ENCODE peak calls at places on chromosomes 3 and 15, in ten cellular contexts. J is posterior cingulate gyrus; P is stimulated activated CD8-positive, alpha-beta memory T cell treated with anti-CD3 and anti-CD28 coated beads, Interleukin-4, amount 100 ng/mL, for 24 hours; A is LoVo; H is type B pancreatic cell; V is hepatocyte; R is NCI-H510A treated with DMSO at 0.1 percent for 48 hours; T is fibroblast of mammary gland; S is activated gamma-delta T cell treated with Interleukin-2 at 50 U/mL for 16 hours; O is ovary. L is an unnamed sample.

GRCh38 chr3:10315771-10316344 is 5.1 kb downstream of the SEC13 start:
- DNase-seq in J (no peak), P (no peak), A (no peak), H (no peak), V (no peak), R (no peak), T (no peak), S (no peak), O (no peak), L (no peak)

GRCh38 chr3:70358978-70359580 is 46.6 kb upstream of the MDFIC2 start:
- DNase-seq in J (peak), P (no peak), A (peak), H (no peak), V (peak), R (peak), T (peak), S (no peak), O (no peak), L (no peak)

GRCh38 chr15:28726102-28726501 is 13.9 kb upstream of the GOLGA8M start:
- DNase-seq in J (no peak), P (no peak), A (no peak), H (no peak), V (no peak), R (no peak), T (no peak), S (no peak), O (no peak), L (no peak)

GRCh38 chr3:126811530-126811929 is 107.5 kb downstream of the CHCHD6 start:
- DNase-seq in J (no peak), P (no peak), A (no peak), H (no peak), V (no peak), R (no peak), T (peak), S (no peak), O (no peak), L (no peak)

GRCh38 chr3:136949708-136950107 is 8.1 kb upstream of the IL20RB start:
- DNase-seq in J (no peak), P (no peak), A (no peak), H (no peak), V (no peak), R (no peak), T (peak), S (no peak), O (no peak), L (no peak)

GRCh38 chr3:50435382-50435781 is 68.1 kb downstream of the CACNA2D2 start:
- DNase-seq in J (no peak), P (no peak), A (no peak), H (no peak), V (no peak), R (no peak), T (no peak), S (no peak), O (no peak), L (no peak)

GRCh38 chr3:134463676-134464611 is 21.8 kb downstream of the ANAPC13 start:
- DNase-seq in J (peak), P (no peak), A (no peak), H (peak), V (peak), R (no peak), T (peak), S (no peak), O (peak), L (peak)

GRCh38 chr3:158452324-158452723 is 118.7 kb upstream of the MLF1 start:
- DNase-seq in J (no peak), P (no peak), A (no peak), H (no peak), V (no peak), R (no peak), T (peak), S (no peak), O (no peak), L (no peak)

GRCh38 chr15:65132841-65133549 is 613 bp downstream of the PDCD7 start:
- DNase-seq in J (peak), P (peak), A (peak), H (peak), V (peak), R (no peak), T (peak), S (no peak), O (no peak), L (peak)

GRCh38 chr3:151346292-151346691 is 16.9 kb upstream of the P2RY13 start:
- DNase-seq in J (no peak), P (no peak), A (no peak), H (no peak), V (no peak), R (no peak), T (no peak), S (no peak), O (no peak), L (no peak)

GRCh38 chr3:105369501-105370371 is 3.0 kb downstream of the ALCAM start:
- DNase-seq in J (peak), P (no peak), A (peak), H (peak), V (peak), R (peak), T (peak), S (peak), O (peak), L (peak)

GRCh38 chr15:71725215-71725955 is 85.0 kb upstream of the NR2E3 start:
- DNase-seq in J (no peak), P (no peak), A (no peak), H (no peak), V (no peak), R (no peak), T (peak), S (no peak), O (no peak), L (no peak)

GRCh38 chr3:128649264-128649663 is 1.4 kb downstream of the RPN1 start:
- DNase-seq in J (no peak), P (no peak), A (no peak), H (no peak), V (no peak), R (peak), T (no peak), S (no peak), O (no peak), L (no peak)

GRCh38 chr3:187292631-187293513 is 1.3 kb upstream of the MASP1 start:
- DNase-seq in J (no peak), P (no peak), A (no peak), H (no peak), V (no peak), R (no peak), T (peak), S (no peak), O (no peak), L (peak)

GRCh38 chr3:49500408-49501257 is 30.6 kb downstream of the DAG1 start:
- DNase-seq in J (no peak), P (no peak), A (peak), H (no peak), V (peak), R (no peak), T (peak), S (no peak), O (peak), L (peak)

GRCh38 chr3:159627634-159628033 is 361.0 kb upstream of the IL12A start:
- DNase-seq in J (no peak), P (no peak), A (peak), H (no peak), V (peak), R (peak), T (no peak), S (no peak), O (no peak), L (no peak)

GRCh38 chr3:13308406-13308805 is 111.7 kb downstream of the NUP210 start:
- DNase-seq in J (peak), P (no peak), A (peak), H (no peak), V (peak), R (peak), T (peak), S (no peak), O (no peak), L (no peak)

GRCh38 chr15:101386006-101386405 is 91.0 kb upstream of the SNRPA1 start:
- DNase-seq in J (no peak), P (no peak), A (no peak), H (no peak), V (no peak), R (no peak), T (no peak), S (no peak), O (no peak), L (no peak)

GRCh38 chr3:188472331-188472730 is 318.4 kb downstream of the LPP start:
- DNase-seq in J (no peak), P (no peak), A (no peak), H (no peak), V (no peak), R (no peak), T (no peak), S (no peak), O (no peak), L (no peak)

GRCh38 chr15:85314139-85314538 is 66.3 kb upstream of the AKAP13 start:
- DNase-seq in J (no peak), P (no peak), A (no peak), H (no peak), V (no peak), R (no peak), T (no peak), S (no peak), O (no peak), L (no peak)

GRCh38 chr3:5390221-5390620 is 202.7 kb downstream of the EDEM1 start:
- DNase-seq in J (no peak), P (no peak), A (no peak), H (no peak), V (no peak), R (no peak), T (no peak), S (no peak), O (no peak), L (no peak)

GRCh38 chr15:78811124-78811824 is at the start of gene ADAMTS7:
- DNase-seq in J (peak), P (peak), A (peak), H (peak), V (peak), R (peak), T (peak), S (peak), O (peak), L (peak)

GRCh38 chr3:50573566-50574279 is 4.4 kb downstream of the HEMK1 start:
- DNase-seq in J (no peak), P (peak), A (no peak), H (no peak), V (no peak), R (no peak), T (no peak), S (peak), O (no peak), L (peak)

GRCh38 chr3:180306691-180307090 is 270.0 kb upstream of the PEX5L start:
- DNase-seq in J (no peak), P (no peak), A (no peak), H (no peak), V (no peak), R (peak), T (peak), S (no peak), O (no peak), L (no peak)

GRCh38 chr15:83943849-83944404 is 290.0 kb downstream of the ADAMTSL3 start:
- DNase-seq in J (no peak), P (no peak), A (no peak), H (no peak), V (no peak), R (no peak), T (peak), S (no peak), O (no peak), L (no peak)

GRCh38 chr3:55305714-55306485 is 181.2 kb downstream of the WNT5A start:
- DNase-seq in J (no peak), P (no peak), A (no peak), H (no peak), V (no peak), R (no peak), T (peak), S (no peak), O (no peak), L (no peak)

GRCh38 chr15:85691350-85692240 is 103.1 kb downstream of the KLHL25 start:
- DNase-seq in J (no peak), P (no peak), A (no peak), H (no peak), V (no peak), R (no peak), T (no peak), S (peak), O (no peak), L (no peak)

GRCh38 chr15:51092480-51092879 is 2.2 kb downstream of the TNFAIP8L3 start:
- DNase-seq in J (no peak), P (no peak), A (no peak), H (no peak), V (no peak), R (no peak), T (no peak), S (no peak), O (no peak), L (no peak)

GRCh38 chr3:49164983-49165720 is 979 bp downstream of the CCDC71 start:
- DNase-seq in J (no peak), P (no peak), A (no peak), H (no peak), V (no peak), R (no peak), T (no peak), S (no peak), O (no peak), L (peak)

GRCh38 chr3:151305081-151305777 is 11.4 kb downstream of the GPR87 start:
- DNase-seq in J (peak), P (no peak), A (peak), H (no peak), V (peak), R (peak), T (peak), S (no peak), O (no peak), L (no peak)

GRCh38 chr3:129756871-129757270 is 136.6 kb downstream of the TMCC1 start:
- DNase-seq in J (no peak), P (no peak), A (no peak), H (no peak), V (no peak), R (no peak), T (peak), S (no peak), O (no peak), L (no peak)

GRCh38 chr3:151795276-151795675 is 18.6 kb upstream of the AADAC start:
- DNase-seq in J (no peak), P (no peak), A (no peak), H (no peak), V (no peak), R (no peak), T (peak), S (no peak), O (no peak), L (no peak)

GRCh38 chr3:40756500-40756899 is 231.7 kb downstream of the ZNF621 start:
- DNase-seq in J (no peak), P (no peak), A (no peak), H (no peak), V (no peak), R (no peak), T (no peak), S (no peak), O (no peak), L (no peak)

GRCh38 chr15:64807751-64808222 is 17.7 kb downstream of the PIF1 start:
- DNase-seq in J (no peak), P (no peak), A (no peak), H (no peak), V (no peak), R (no peak), T (no peak), S (no peak), O (no peak), L (no peak)

GRCh38 chr15:65044724-65045481 is at the start of gene SLC51B:
- DNase-seq in J (no peak), P (no peak), A (no peak), H (no peak), V (peak), R (peak), T (no peak), S (no peak), O (no peak), L (peak)

GRCh38 chr15:35980719-35981118 is 434.8 kb upstream of the DPH6 start:
- DNase-seq in J (no peak), P (no peak), A (no peak), H (no peak), V (peak), R (no peak), T (peak), S (no peak), O (no peak), L (no peak)

GRCh38 chr3:86147119-86147518 is 843.8 kb downstream of the VGLL3 start:
- DNase-seq in J (no peak), P (no peak), A (no peak), H (no peak), V (peak), R (no peak), T (no peak), S (no peak), O (no peak), L (no peak)

GRCh38 chr3:150538324-150539208 is 7.7 kb downstream of the SERP1 start:
- DNase-seq in J (no peak), P (no peak), A (no peak), H (no peak), V (no peak), R (peak), T (no peak), S (no peak), O (no peak), L (no peak)

GRCh38 chr3:47342156-47342555 is 38.7 kb upstream of the PTPN23 start:
- DNase-seq in J (no peak), P (no peak), A (no peak), H (no peak), V (no peak), R (no peak), T (no peak), S (no peak), O (no peak), L (no peak)